ENCODE peak calls at places on chromosome 7, in five cellular contexts. P, I, F, C and K are unnamed samples.

GRCh38 chr7:24980695-24981543 is 941 bp upstream of the OSBPL3 start:
- DNase-seq in P (peak), I (peak), F (peak), C (peak), K (peak)

GRCh38 chr7:106887376-106887775 is 22.3 kb downstream of the PIK3CG start:
- DNase-seq in P (no peak), I (no peak), F (peak), C (no peak), K (peak)

GRCh38 chr7:47659664-47660462 is 78.0 kb upstream of the TNS3 start:
- DNase-seq in P (no peak), I (no peak), F (no peak), C (no peak), K (no peak)

GRCh38 chr7:123624527-123625183 is 23.0 kb downstream of the ASB15 start:
- DNase-seq in P (peak), I (no peak), F (peak), C (peak), K (peak)

GRCh38 chr7:119254741-119255140 is 1018.2 kb upstream of the KCND2 start:
- DNase-seq in P (no peak), I (no peak), F (no peak), C (no peak), K (no peak)

GRCh38 chr7:1978656-1979590 is 253.8 kb downstream of the MAD1L1 start:
- DNase-seq in P (no peak), I (no peak), F (no peak), C (no peak), K (no peak)

GRCh38 chr7:68571286-68571685 is 1027.0 kb upstream of the AUTS2 start:
- DNase-seq in P (no peak), I (no peak), F (no peak), C (no peak), K (no peak)

GRCh38 chr7:101858437-101859385 is 41.3 kb downstream of the CUX1 start:
- DNase-seq in P (peak), I (peak), F (no peak), C (no peak), K (no peak)

GRCh38 chr7:54476609-54477008 is 65.6 kb upstream of the VSTM2A start:
- DNase-seq in P (no peak), I (no peak), F (no peak), C (no peak), K (no peak)

GRCh38 chr7:107711301-107711700 is 32.6 kb upstream of the CBLL1 start:
- DNase-seq in P (no peak), I (no peak), F (no peak), C (no peak), K (no peak)

GRCh38 chr7:5634107-5634950 is 147.1 kb downstream of the RNF216 start:
- DNase-seq in P (peak), I (peak), F (no peak), C (peak), K (no peak)

GRCh38 chr7:150335101-150335773 is 6.2 kb downstream of the RARRES2 start:
- DNase-seq in P (peak), I (no peak), F (peak), C (peak), K (no peak)

GRCh38 chr7:143504937-143505297 is 27.2 kb downstream of the TAS2R41 start:
- DNase-seq in P (no peak), I (no peak), F (no peak), C (no peak), K (no peak)

GRCh38 chr7:66682350-66683093 is 53.8 kb downstream of the KCTD7 start:
- DNase-seq in P (peak), I (peak), F (peak), C (no peak), K (no peak)

GRCh38 chr7:105880571-105881330 is 4.4 kb upstream of the ATXN7L1 start:
- DNase-seq in P (peak), I (no peak), F (no peak), C (no peak), K (no peak)

GRCh38 chr7:141071260-141071854 is 2.5 kb upstream of the TMEM178B start:
- DNase-seq in P (peak), I (peak), F (peak), C (peak), K (peak)

GRCh38 chr7:134703781-134704180 is 57.1 kb downstream of the BPGM start:
- DNase-seq in P (peak), I (peak), F (no peak), C (no peak), K (no peak)

GRCh38 chr7:130614449-130614848 is 54.1 kb downstream of the COPG2 start:
- DNase-seq in P (no peak), I (no peak), F (no peak), C (no peak), K (no peak)

GRCh38 chr7:7946486-7946885 is 22.1 kb upstream of the GLCCI1 start:
- DNase-seq in P (no peak), I (no peak), F (no peak), C (no peak), K (no peak)

GRCh38 chr7:143499743-143500348 is 22.2 kb downstream of the TAS2R41 start:
- DNase-seq in P (no peak), I (no peak), F (no peak), C (no peak), K (no peak)

GRCh38 chr7:106858618-106859532 is 6.2 kb upstream of the PIK3CG start:
- DNase-seq in P (peak), I (no peak), F (no peak), C (no peak), K (no peak)

GRCh38 chr7:34163956-34164355 is 258.6 kb downstream of the BMPER start:
- DNase-seq in P (no peak), I (no peak), F (no peak), C (no peak), K (no peak)

GRCh38 chr7:24227603-24228359 is 56.2 kb upstream of the NPY start:
- DNase-seq in P (no peak), I (no peak), F (peak), C (no peak), K (peak)

GRCh38 chr7:28958946-28959417 is 852 bp upstream of the TRIL start:
- DNase-seq in P (no peak), I (no peak), F (no peak), C (no peak), K (no peak)

GRCh38 chr7:20304366-20304765 is 26.3 kb upstream of the ITGB8 start:
- DNase-seq in P (no peak), I (no peak), F (no peak), C (no peak), K (no peak)

DNA sequence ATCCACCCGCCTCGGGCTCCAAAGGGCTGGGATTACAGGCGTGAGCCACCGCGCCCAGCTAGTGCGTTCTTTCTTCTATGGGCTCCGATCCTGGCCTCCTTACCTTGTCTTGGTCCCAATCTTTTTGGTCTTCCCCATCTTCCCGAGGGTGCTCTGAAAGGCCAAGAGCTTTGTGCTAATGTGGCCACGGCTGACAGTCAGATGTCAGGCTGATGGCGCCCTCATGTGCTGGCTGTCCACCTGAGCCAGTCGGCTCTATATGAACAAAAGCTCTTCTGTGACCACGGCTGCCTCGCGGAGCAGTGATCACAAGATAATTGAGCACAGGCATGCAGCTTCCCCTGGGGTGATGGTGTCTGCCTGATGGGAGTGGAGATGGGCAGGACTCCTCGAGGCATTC is 11.0 kb upstream of the AHCYL2 start:
- DNase-seq in P (no peak), I (peak), F (peak), C (peak), K (peak)
- TF ChIP-seq CTCF in P (no peak), I (no peak), F (peak), C (peak), K (peak)

GRCh38 chr7:112940314-112940732 is 146.3 kb downstream of the GPR85 start:
- DNase-seq in P (no peak), I (no peak), F (no peak), C (no peak), K (peak)
- TF ChIP-seq CTCF in P (no peak), I (no peak), F (no peak), C (no peak), K (no peak)

GRCh38 chr7:80493121-80493849 is 18.6 kb downstream of the GNAT3 start:
- DNase-seq in P (no peak), I (no peak), F (no peak), C (no peak), K (no peak)
- TF ChIP-seq CTCF in P (no peak), I (no peak), F (no peak), C (no peak), K (no peak)

DNA sequence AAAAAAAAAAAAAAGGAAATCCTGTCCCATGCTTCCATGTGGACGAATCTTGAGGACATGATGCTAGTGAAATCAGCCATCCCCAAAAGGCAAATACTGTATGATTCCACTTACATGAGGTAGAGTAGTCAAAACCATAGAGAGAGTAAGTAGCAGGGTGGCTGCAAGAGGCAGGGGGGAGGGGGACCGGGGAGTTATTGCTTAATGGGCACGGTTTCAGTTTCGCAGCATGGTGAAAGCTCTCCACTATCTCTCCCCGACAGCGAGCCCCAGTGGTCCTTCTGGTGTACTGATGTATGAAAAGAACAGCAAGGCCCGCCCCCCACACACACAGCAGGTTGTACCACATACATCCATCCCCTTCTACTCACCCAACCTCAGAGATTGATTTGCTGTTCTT is 32.8 kb downstream of the NOD1 start:
- DNase-seq in P (peak), I (peak), F (peak), C (no peak), K (peak)
- TF ChIP-seq CTCF in P (no peak), I (no peak), F (peak), C (peak), K (peak)

GRCh38 chr7:52705768-52706167 is 329.7 kb upstream of the POM121L12 start:
- DNase-seq in P (no peak), I (no peak), F (no peak), C (no peak), K (no peak)
- TF ChIP-seq CTCF in P (no peak), I (no peak), F (no peak), C (no peak), K (no peak)

DNA sequence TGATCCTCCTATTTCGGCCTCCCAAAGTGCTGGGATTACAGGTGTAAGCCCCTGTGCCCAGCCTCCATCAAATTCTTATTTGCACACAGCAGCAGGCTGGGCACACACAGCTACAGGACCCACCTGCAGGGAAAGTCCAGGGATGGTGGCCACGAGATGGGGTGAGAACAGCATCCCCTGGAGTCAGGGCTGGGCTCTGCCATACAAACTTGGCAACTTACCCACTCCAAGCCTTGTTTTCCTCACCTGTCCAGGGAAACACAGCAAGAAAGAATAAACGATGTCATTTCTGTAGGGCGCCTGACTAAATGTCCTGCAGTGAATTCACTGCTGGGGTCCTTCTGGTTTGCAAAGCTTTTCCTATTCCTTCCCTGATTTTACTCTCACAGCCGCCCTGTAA is 5.5 kb downstream of the MYH16 start:
- DNase-seq in P (no peak), I (no peak), F (no peak), C (no peak), K (no peak)
- TF ChIP-seq CTCF in P (no peak), I (no peak), F (no peak), C (no peak), K (no peak)

GRCh38 chr7:39624935-39625694 is 1.7 kb downstream of the RALA start:
- DNase-seq in P (no peak), I (no peak), F (no peak), C (no peak), K (no peak)

GRCh38 chr7:39622609-39623311 is 612 bp upstream of the RALA start:
- DNase-seq in P (no peak), I (no peak), F (no peak), C (no peak), K (no peak)

GRCh38 chr7:39621784-39622411 is 1.5 kb upstream of the RALA start:
- DNase-seq in P (peak), I (no peak), F (peak), C (no peak), K (peak)

GRCh38 chr7:39623312-39624201 is at the start of gene RALA:
- DNase-seq in P (peak), I (peak), F (peak), C (peak), K (peak)

DNA sequence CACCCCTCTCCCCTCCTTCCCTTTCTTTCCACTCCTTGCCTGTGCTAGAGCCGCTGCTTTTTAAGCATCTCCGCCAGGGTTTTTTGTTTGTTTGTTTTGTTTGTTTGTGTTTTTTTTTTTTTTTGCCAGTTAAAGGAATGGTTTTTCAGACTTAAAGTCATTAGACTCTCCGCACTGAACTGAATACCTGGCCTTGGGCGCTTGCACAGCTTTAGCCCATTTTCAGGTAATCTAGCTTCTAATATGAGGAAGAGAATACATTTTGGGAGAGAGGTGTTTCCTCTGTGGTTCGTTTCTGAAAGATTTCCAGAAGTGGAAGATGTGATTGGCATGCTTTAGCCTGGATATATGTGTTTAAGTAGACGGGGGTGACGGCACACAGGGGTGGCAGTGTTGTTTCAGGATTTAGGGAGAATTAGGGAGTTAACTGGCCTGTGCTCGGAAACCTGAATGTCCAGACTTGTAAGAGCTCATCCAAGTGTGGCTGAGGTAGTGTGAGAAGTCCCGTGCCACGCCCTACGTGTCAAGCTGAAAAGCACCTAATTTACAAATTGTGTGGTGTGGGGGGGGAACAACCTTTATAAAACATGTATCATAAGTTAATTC is 933 bp downstream of the RALA start:
- DNase-seq in P (no peak), I (no peak), F (peak), C (no peak), K (peak)
- TF ChIP-seq CTCF in P (no peak), I (no peak), F (no peak), C (no peak), K (no peak)

DNA sequence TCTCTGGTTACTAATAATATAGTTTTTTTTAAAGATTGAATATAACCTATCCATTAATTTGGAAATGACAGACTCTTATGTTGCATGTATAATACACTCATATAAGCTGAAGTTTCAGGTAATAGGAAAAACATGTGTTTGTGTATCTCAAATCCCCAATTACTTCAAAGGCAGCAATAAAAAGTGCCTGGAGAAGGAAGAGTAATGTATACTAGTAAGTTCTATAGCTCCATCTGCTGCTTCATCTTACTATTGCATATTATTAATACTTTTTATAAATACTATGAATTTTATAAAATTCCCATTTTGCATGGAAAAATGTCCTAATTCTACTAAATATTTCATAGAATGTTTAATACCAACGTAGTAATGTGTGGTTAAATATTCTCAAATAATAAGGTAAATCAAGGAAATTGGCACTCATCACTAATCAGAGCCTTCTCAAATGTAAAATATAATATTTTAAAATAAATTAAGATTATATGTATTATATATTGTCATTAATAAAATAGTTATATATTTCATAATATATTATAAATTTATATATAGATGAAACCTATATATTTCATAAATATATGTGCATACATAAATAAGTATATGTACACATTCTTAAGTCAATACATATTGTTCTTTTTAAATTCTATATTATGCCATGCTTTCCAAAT is 311.9 kb downstream of the HGF start:
- DNase-seq in P (no peak), I (no peak), F (no peak), C (no peak), K (no peak)
- TF ChIP-seq CTCF in P (no peak), I (no peak), F (no peak), C (peak), K (no peak)

GRCh38 chr7:80286611-80287010 is 152.0 kb downstream of the GNAI1 start:
- DNase-seq in P (no peak), I (no peak), F (no peak), C (no peak), K (no peak)

GRCh38 chr7:80294321-80294720 is 159.7 kb downstream of the GNAI1 start:
- DNase-seq in P (no peak), I (no peak), F (no peak), C (no peak), K (no peak)

GRCh38 chr7:80284848-80285247 is 150.2 kb downstream of the GNAI1 start:
- DNase-seq in P (no peak), I (no peak), F (no peak), C (no peak), K (no peak)

GRCh38 chr7:80287400-80288174 is 153.0 kb downstream of the GNAI1 start:
- DNase-seq in P (no peak), I (peak), F (no peak), C (no peak), K (no peak)

GRCh38 chr7:80288175-80289122 is 153.8 kb downstream of the GNAI1 start:
- DNase-seq in P (no peak), I (no peak), F (no peak), C (peak), K (no peak)
- TF ChIP-seq CTCF in P (no peak), I (no peak), F (no peak), C (peak), K (no peak)